ENCODE peak calls at places on chromosomes 11 and 22, in eight cellular contexts. V, M, S, U, Y, Q, R and X are unnamed samples.

GRCh38 chr11:2772544-2773031 is 72.8 kb upstream of the KCNQ1OT1 start:
- DNase-seq in U (no peak), Y (no peak), V (peak; percentile 73), R (peak; percentile 3), Q (no peak), M (peak; percentile 34), S (no peak), X (peak; percentile 39)

GRCh38 chr22:19970479-19971275 is 29.1 kb upstream of the TXNRD2 start:
- DNase-seq in R (peak; percentile 56), Y (peak; percentile 75), M (peak; percentile 44), V (peak; percentile 59), S (peak; percentile 75), U (peak; percentile 75), Q (peak; percentile 54), X (peak; percentile 30)

GRCh38 chr11:60528934-60529333 is 13.7 kb downstream of the MS4A13 start:
- DNase-seq in S (no peak), M (no peak), Y (no peak), V (no peak), R (no peak), U (no peak), Q (no peak), X (no peak)

GRCh38 chr22:17836977-17837742 is 62.9 kb upstream of the BID start:
- DNase-seq in M (no peak), R (no peak), U (no peak), S (no peak), Y (no peak), V (no peak), Q (no peak), X (no peak)

GRCh38 chr11:35473975-35474374 is 51.4 kb downstream of the PAMR1 start:
- DNase-seq in U (peak; percentile 35), S (no peak), R (no peak), M (no peak), Y (no peak), Q (no peak), V (no peak), X (no peak)

GRCh38 chr11:46903846-46904245 is 14.5 kb downstream of the LRP4 start:
- DNase-seq in Q (no peak), M (no peak), V (no peak), R (peak; percentile 27), Y (no peak), U (no peak), S (no peak), X (no peak)

GRCh38 chr11:58058276-58059010 is 27.7 kb downstream of the OR6Q1 start:
- DNase-seq in S (no peak), U (peak; percentile 48), M (no peak), Q (no peak), V (no peak), Y (no peak), R (peak; percentile 17), X (peak; percentile 13)

GRCh38 chr22:36471341-36471821 is 10.1 kb downstream of the TXN2 start:
- DNase-seq in Q (no peak), M (peak; percentile 57), R (no peak), U (no peak), S (no peak), V (peak; percentile 52), Y (no peak), X (peak; percentile 59)

GRCh38 chr11:122440783-122441701 is 214.5 kb upstream of the UBASH3B start:
- DNase-seq in M (no peak), Q (peak; percentile 33), U (peak; percentile 0), S (no peak), Y (no peak), V (peak; percentile 18), R (peak; percentile 58), X (peak; percentile 14)

GRCh38 chr11:128509990-128510389 is 77.4 kb downstream of the ETS1 start:
- DNase-seq in S (no peak), U (no peak), M (no peak), Y (no peak), Q (no peak), V (no peak), R (no peak), X (no peak)

GRCh38 chr22:49087716-49088660 is 739.7 kb downstream of the BRD1 start:
- DNase-seq in R (no peak), S (no peak), Y (no peak), Q (no peak), V (no peak), U (no peak), M (no peak), X (no peak)

GRCh38 chr22:40712311-40712710 is 33.0 kb downstream of the MCHR1 start:
- DNase-seq in M (no peak), R (no peak), V (no peak), Q (no peak), S (no peak), U (no peak), Y (no peak), X (no peak)

GRCh38 chr11:32809313-32809712 is 14.9 kb upstream of the CCDC73 start:
- DNase-seq in Q (no peak), U (peak; percentile 76), Y (peak; percentile 64), M (peak; percentile 35), S (peak; percentile 22), V (peak; percentile 71), R (peak; percentile 54), X (peak; percentile 85)

GRCh38 chr22:25039255-25039654 is 86.7 kb downstream of the KIAA1671 start:
- DNase-seq in S (no peak), V (no peak), U (no peak), M (no peak), R (no peak), Y (no peak), Q (no peak), X (no peak)

GRCh38 chr11:66685276-66686099 is 7.8 kb upstream of the RBM4B start:
- DNase-seq in U (no peak), Y (no peak), V (no peak), S (no peak), Q (no peak), R (no peak), M (no peak), X (no peak)

GRCh38 chr22:30932661-30933060 is 35.9 kb downstream of the MORC2 start:
- DNase-seq in Q (no peak), M (no peak), S (no peak), Y (no peak), U (no peak), V (no peak), R (no peak), X (no peak)

GRCh38 chr11:111299111-111300026 is 1.0 kb downstream of the POU2AF3 start:
- DNase-seq in V (peak; percentile 52), U (peak; percentile 45), S (no peak), Q (no peak), Y (peak; percentile 75), R (peak; percentile 25), M (peak; percentile 24), X (peak; percentile 11)

GRCh38 chr11:57567210-57567511 is 311 bp downstream of the UBE2L6 start:
- DNase-seq in M (peak; percentile 31), Q (no peak), V (peak; percentile 57), U (peak; percentile 57), S (peak; percentile 45), R (no peak), Y (no peak), X (peak; percentile 7)

GRCh38 chr11:64801591-64802369 is 1.2 kb downstream of the MAP4K2 start:
- DNase-seq in V (peak; percentile 8), Y (no peak), Q (no peak), U (no peak), M (no peak), R (peak; percentile 40), S (no peak), X (no peak)

GRCh38 chr11:115092516-115092915 is 411.7 kb downstream of the CADM1 start:
- DNase-seq in M (no peak), Y (no peak), V (no peak), U (no peak), R (no peak), Q (no peak), S (no peak), X (no peak)

GRCh38 chr11:92696076-92696475 is 273.4 kb upstream of the MTNR1B start:
- DNase-seq in Y (no peak), M (no peak), S (no peak), R (no peak), U (no peak), Q (no peak), V (no peak), X (no peak)

GRCh38 chr11:134558916-134559616 is 147.0 kb upstream of the B3GAT1 start:
- DNase-seq in U (no peak), R (no peak), V (no peak), S (no peak), M (no peak), Y (no peak), Q (no peak), X (no peak)

GRCh38 chr22:48752451-48753380 is 1075.0 kb downstream of the BRD1 start:
- DNase-seq in V (no peak), S (no peak), Q (no peak), U (no peak), Y (peak; percentile 18), R (peak; percentile 3), M (no peak), X (no peak)

GRCh38 chr11:117959438-117960149 is 26.6 kb upstream of the IL10RA start:
- DNase-seq in U (no peak), S (no peak), R (no peak), Q (no peak), V (no peak), M (no peak), Y (peak; percentile 25), X (no peak)
- H3K27ac ChIP-seq in U (no peak overlapping the region), S (no peak overlapping the region), R (no peak overlapping the region), Q (no peak overlapping the region), V (no peak overlapping the region), M (no peak overlapping the region), Y (peak overlapping the region; percentile 23), X (no peak overlapping the region)

GRCh38 chr11:43737194-43737575 is 56.6 kb downstream of the HSD17B12 start:
- DNase-seq in Q (no peak), S (no peak), M (no peak), R (no peak), Y (no peak), V (no peak), U (no peak), X (no peak)
- H3K27ac ChIP-seq in Q (no peak overlapping the region), S (no peak overlapping the region), M (peak overlapping the region; percentile 2), R (peak overlapping the region; percentile 77), Y (peak overlapping the region; percentile 69), V (peak overlapping the region; percentile 28), U (no peak overlapping the region), X (peak overlapping the region; percentile 39)

GRCh38 chr11:74593463-74593862 is 1.1 kb downstream of the POLD3 start:
- DNase-seq in U (no peak), Y (no peak), Q (no peak), V (no peak), R (no peak), S (no peak), M (no peak), X (no peak)

GRCh38 chr11:74592441-74593362 is at the start of gene POLD3:
- DNase-seq in R (peak; percentile 95), S (peak; percentile 91), U (peak; percentile 94), M (peak; percentile 66), Q (peak; percentile 71), Y (peak; percentile 96), V (peak; percentile 91), X (peak; percentile 88)

DNA sequence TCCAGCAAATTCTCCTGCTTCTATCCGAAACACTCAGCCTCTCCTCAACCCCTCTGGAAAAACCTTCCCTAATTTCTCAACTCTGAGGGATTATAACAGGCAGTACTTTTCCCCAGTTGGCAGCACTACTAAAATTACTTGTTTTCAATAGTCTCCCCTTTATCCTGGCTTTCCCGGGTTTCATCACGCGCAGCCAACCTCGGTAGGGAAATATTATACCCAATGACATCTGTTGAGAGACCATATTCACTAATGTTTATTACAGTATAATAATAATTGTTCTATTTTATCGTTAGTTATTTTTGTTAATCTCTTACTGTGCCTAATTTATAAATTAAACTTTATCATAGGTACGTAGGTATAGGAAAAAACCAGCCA is 330 bp upstream of the POLD3 start:
- DNase-seq in U (no peak), Y (no peak), R (no peak), Q (no peak), M (no peak), V (no peak), S (no peak), X (no peak)
- H3K27ac ChIP-seq in U (no peak overlapping the region), Y (peak overlapping the region; percentile 22), R (peak overlapping the region; percentile 65), Q (no peak overlapping the region), M (no peak overlapping the region), V (no peak overlapping the region), S (peak overlapping the region; percentile 83), X (peak overlapping the region; percentile 44)

GRCh38 chr11:125163431-125164011 is 1.0 kb upstream of the PKNOX2 start:
- DNase-seq in U (no peak), Q (no peak), V (peak; percentile 15), M (no peak), R (no peak), Y (no peak), S (no peak), X (no peak)
- H3K27ac ChIP-seq in U (no peak overlapping the region), Q (peak overlapping the region; percentile 4), V (peak overlapping the region; percentile 87), M (no peak overlapping the region), R (no peak overlapping the region), Y (no peak overlapping the region), S (no peak overlapping the region), X (no peak overlapping the region)